ENCODE peak calls at places on chromosomes 16 and 17, in ten cellular contexts. C is AG10803; F is GM04503; L is anterior cingulate cortex; S is WERI-Rb-1; Z is Calu3; P is stimulated activated naive CD8-positive, alpha-beta T cell treated with anti-CD3 and anti-CD28 coated beads, Interleukin-15, Interleukin-2, amounts not matched to agents 100 U/mL and 50 U/mL, for 24 hours; W is aorta; H is activated CD4-positive, alpha-beta T cell treated with anti-CD3 and anti-CD28 coated beads, Interleukin-2, amount 50 U/mL, for 1 hour; R is brain pericyte. V is an unnamed sample.

GRCh38 chr17:72726936-72727335 is 365.6 kb downstream of the SLC39A11 start:
- DNase-seq in C (no peak), F (no peak), L (no peak), S (no peak), Z (no peak), P (peak), W (no peak), H (peak), R (no peak), V (no peak)

GRCh38 chr16:20851601-20852000 is 45.3 kb downstream of the REXO5 start:
- DNase-seq in C (peak), F (peak), L (no peak), S (no peak), Z (peak), P (no peak), W (peak), H (no peak), R (peak), V (peak)

GRCh38 chr16:51851111-51851510 is 695.8 kb downstream of the TOX3 start:
- DNase-seq in C (no peak), F (no peak), L (no peak), S (no peak), Z (no peak), P (no peak), W (no peak), H (no peak), R (no peak), V (no peak)

GRCh38 chr16:70589998-70590471 is 56.3 kb upstream of the IL34 start:
- DNase-seq in C (peak), F (no peak), L (no peak), S (peak), Z (peak), P (no peak), W (peak), H (no peak), R (peak), V (peak)

GRCh38 chr17:45009676-45010467 is 41.6 kb downstream of the DCAKD start:
- DNase-seq in C (no peak), F (no peak), L (no peak), S (no peak), Z (no peak), P (no peak), W (no peak), H (no peak), R (no peak), V (no peak)

GRCh38 chr16:88434746-88435145 is 18.3 kb upstream of the ZFPM1 start:
- DNase-seq in C (no peak), F (no peak), L (no peak), S (no peak), Z (no peak), P (no peak), W (no peak), H (no peak), R (no peak), V (no peak)

GRCh38 chr16:65120811-65121721 is 797 bp downstream of the CDH11 start:
- DNase-seq in C (no peak), F (no peak), L (no peak), S (peak), Z (no peak), P (no peak), W (peak), H (no peak), R (no peak), V (peak)

GRCh38 chr16:80744856-80745255 is 59.5 kb downstream of the CDYL2 start:
- DNase-seq in C (no peak), F (no peak), L (no peak), S (no peak), Z (no peak), P (peak), W (no peak), H (no peak), R (no peak), V (no peak)

GRCh38 chr16:16164244-16164643 is 59.0 kb downstream of the ABCC6 start:
- DNase-seq in C (no peak), F (no peak), L (no peak), S (no peak), Z (no peak), P (no peak), W (no peak), H (no peak), R (no peak), V (no peak)

GRCh38 chr16:12337776-12338655 is 361.5 kb downstream of the SNX29 start:
- DNase-seq in C (no peak), F (no peak), L (no peak), S (no peak), Z (no peak), P (no peak), W (no peak), H (no peak), R (no peak), V (no peak)

GRCh38 chr17:45123930-45124796 is 8.2 kb downstream of the PLCD3 start:
- DNase-seq in C (peak), F (no peak), L (no peak), S (no peak), Z (peak), P (peak), W (peak), H (no peak), R (no peak), V (peak)

GRCh38 chr17:75396025-75396424 is 9.5 kb downstream of the GRB2 start:
- DNase-seq in C (no peak), F (no peak), L (no peak), S (no peak), Z (no peak), P (no peak), W (no peak), H (no peak), R (no peak), V (peak)

GRCh38 chr17:29216856-29217255 is 29.8 kb upstream of the CRYBA1 start:
- DNase-seq in C (no peak), F (no peak), L (no peak), S (no peak), Z (no peak), P (no peak), W (no peak), H (no peak), R (no peak), V (peak)

GRCh38 chr16:87963400-87963799 is 12.2 kb downstream of the BANP start:
- DNase-seq in C (peak), F (peak), L (no peak), S (no peak), Z (no peak), P (peak), W (no peak), H (peak), R (no peak), V (no peak)

GRCh38 chr17:73550561-73550960 is 93.7 kb downstream of the SDK2 start:
- DNase-seq in C (peak), F (no peak), L (no peak), S (no peak), Z (no peak), P (no peak), W (no peak), H (no peak), R (no peak), V (no peak)

GRCh38 chr16:5428932-5429331 is 331.3 kb upstream of the EEF2KMT start:
- DNase-seq in C (no peak), F (no peak), L (no peak), S (peak), Z (peak), P (no peak), W (no peak), H (no peak), R (no peak), V (no peak)

GRCh38 chr17:27743288-27743885 is 56.9 kb downstream of the NOS2 start:
- DNase-seq in C (no peak), F (no peak), L (no peak), S (no peak), Z (no peak), P (no peak), W (no peak), H (no peak), R (no peak), V (no peak)

GRCh38 chr16:24848065-24848464 is 2.3 kb downstream of the SLC5A11 start:
- DNase-seq in C (peak), F (no peak), L (no peak), S (no peak), Z (peak), P (no peak), W (no peak), H (no peak), R (no peak), V (no peak)

GRCh38 chr17:17168401-17168800 is 37.7 kb downstream of the PLD6 start:
- DNase-seq in C (no peak), F (no peak), L (no peak), S (no peak), Z (no peak), P (no peak), W (no peak), H (no peak), R (no peak), V (no peak)

V was measured in lower leg skin.